ENCODE peak calls at places on chromosomes 3 and 15, in ten cellular contexts. One of them, this sample, is unnamed.

GRCh38 chr3:15081960-15082664 is 16.8 kb downstream of the RBSN start:
- DNase-seq in colonic mucosa: no peak
- DNase-seq in transverse colon: no peak
- DNase-seq in SK-N-SH: no peak
- DNase-seq in MM.1S: no peak
- DNase-seq in HFF-Myc: no peak
- DNase-seq in fibroblast of mammary gland: peak; percentile 75
- DNase-seq in progenitor cell of endocrine pancreas: no peak
- DNase-seq in foreskin fibroblast: peak; percentile 73
- DNase-seq in endothelial cell: no peak
- DNase-seq in this sample: no peak

GRCh38 chr15:83973816-83974215 is 261.8 kb upstream of the GOLGA6L4 start:
- DNase-seq in colonic mucosa: no peak
- DNase-seq in transverse colon: no peak
- DNase-seq in SK-N-SH: peak; percentile 20
- DNase-seq in MM.1S: no peak
- DNase-seq in HFF-Myc: no peak
- DNase-seq in fibroblast of mammary gland: peak; percentile 17
- DNase-seq in progenitor cell of endocrine pancreas: no peak
- DNase-seq in foreskin fibroblast: peak; percentile 1
- DNase-seq in endothelial cell: no peak
- DNase-seq in this sample: peak; percentile 39

GRCh38 chr15:78625621-78626280 is 5.0 kb upstream of the CHRNA3 start:
- DNase-seq in colonic mucosa: no peak
- DNase-seq in transverse colon: no peak
- DNase-seq in SK-N-SH: peak; percentile 66
- DNase-seq in MM.1S: no peak
- DNase-seq in HFF-Myc: no peak
- DNase-seq in fibroblast of mammary gland: no peak
- DNase-seq in progenitor cell of endocrine pancreas: no peak
- DNase-seq in foreskin fibroblast: no peak
- DNase-seq in endothelial cell: no peak
- DNase-seq in this sample: no peak

GRCh38 chr3:7190094-7190493 is 329.2 kb downstream of the GRM7 start:
- DNase-seq in colonic mucosa: no peak
- DNase-seq in transverse colon: no peak
- DNase-seq in SK-N-SH: no peak
- DNase-seq in MM.1S: no peak
- DNase-seq in HFF-Myc: no peak
- DNase-seq in fibroblast of mammary gland: no peak
- DNase-seq in progenitor cell of endocrine pancreas: no peak
- DNase-seq in foreskin fibroblast: no peak
- DNase-seq in endothelial cell: no peak
- DNase-seq in this sample: no peak

GRCh38 chr15:72511536-72511935 is 37.4 kb downstream of the ARIH1 start:
- DNase-seq in colonic mucosa: no peak
- DNase-seq in transverse colon: no peak
- DNase-seq in SK-N-SH: no peak
- DNase-seq in MM.1S: no peak
- DNase-seq in HFF-Myc: no peak
- DNase-seq in fibroblast of mammary gland: peak; percentile 57
- DNase-seq in progenitor cell of endocrine pancreas: no peak
- DNase-seq in foreskin fibroblast: peak; percentile 53
- DNase-seq in endothelial cell: no peak
- DNase-seq in this sample: no peak

GRCh38 chr15:65690778-65691177 is 69.0 kb downstream of the SLC24A1 start:
- DNase-seq in colonic mucosa: no peak
- DNase-seq in transverse colon: no peak
- DNase-seq in SK-N-SH: no peak
- DNase-seq in MM.1S: no peak
- DNase-seq in HFF-Myc: no peak
- DNase-seq in fibroblast of mammary gland: peak; percentile 43
- DNase-seq in progenitor cell of endocrine pancreas: no peak
- DNase-seq in foreskin fibroblast: no peak
- DNase-seq in endothelial cell: no peak
- DNase-seq in this sample: no peak

GRCh38 chr3:14273886-14274517 is 95.4 kb downstream of the LSM3 start:
- DNase-seq in colonic mucosa: no peak
- DNase-seq in transverse colon: no peak
- DNase-seq in SK-N-SH: no peak
- DNase-seq in MM.1S: no peak
- DNase-seq in HFF-Myc: no peak
- DNase-seq in fibroblast of mammary gland: no peak
- DNase-seq in progenitor cell of endocrine pancreas: no peak
- DNase-seq in foreskin fibroblast: no peak
- DNase-seq in endothelial cell: no peak
- DNase-seq in this sample: no peak

GRCh38 chr3:82715091-82715856 is 953.8 kb upstream of the GBE1 start:
- DNase-seq in colonic mucosa: no peak
- DNase-seq in transverse colon: no peak
- DNase-seq in SK-N-SH: no peak
- DNase-seq in MM.1S: no peak
- DNase-seq in HFF-Myc: no peak
- DNase-seq in fibroblast of mammary gland: no peak
- DNase-seq in progenitor cell of endocrine pancreas: no peak
- DNase-seq in foreskin fibroblast: no peak
- DNase-seq in endothelial cell: no peak
- DNase-seq in this sample: no peak

GRCh38 chr3:196868297-196868661 is 559 bp downstream of the SENP5 start:
- DNase-seq in colonic mucosa: peak; percentile 28
- DNase-seq in transverse colon: peak; percentile 17
- DNase-seq in SK-N-SH: peak; percentile 60
- DNase-seq in MM.1S: peak; percentile 33
- DNase-seq in HFF-Myc: no peak
- DNase-seq in fibroblast of mammary gland: peak; percentile 13
- DNase-seq in progenitor cell of endocrine pancreas: peak; percentile 24
- DNase-seq in foreskin fibroblast: peak; percentile 25
- DNase-seq in endothelial cell: peak; percentile 57
- DNase-seq in this sample: peak; percentile 36

GRCh38 chr15:80804970-80805495 is 25.9 kb downstream of the CEMIP start:
- DNase-seq in colonic mucosa: peak; percentile 38
- DNase-seq in transverse colon: no peak
- DNase-seq in SK-N-SH: no peak
- DNase-seq in MM.1S: no peak
- DNase-seq in HFF-Myc: no peak
- DNase-seq in fibroblast of mammary gland: no peak
- DNase-seq in progenitor cell of endocrine pancreas: no peak
- DNase-seq in foreskin fibroblast: no peak
- DNase-seq in endothelial cell: no peak
- DNase-seq in this sample: no peak

GRCh38 chr3:142888099-142888483 is 792 bp downstream of the PCOLCE2 start:
- DNase-seq in colonic mucosa: no peak
- DNase-seq in transverse colon: no peak
- DNase-seq in SK-N-SH: peak; percentile 57
- DNase-seq in MM.1S: no peak
- DNase-seq in HFF-Myc: no peak
- DNase-seq in fibroblast of mammary gland: peak; percentile 66
- DNase-seq in progenitor cell of endocrine pancreas: no peak
- DNase-seq in foreskin fibroblast: peak; percentile 46
- DNase-seq in endothelial cell: peak; percentile 26
- DNase-seq in this sample: no peak

GRCh38 chr15:101503296-101503599 is 13.7 kb upstream of the PCSK6 start:
- DNase-seq in colonic mucosa: no peak
- DNase-seq in transverse colon: no peak
- DNase-seq in SK-N-SH: no peak
- DNase-seq in MM.1S: no peak
- DNase-seq in HFF-Myc: no peak
- DNase-seq in fibroblast of mammary gland: no peak
- DNase-seq in progenitor cell of endocrine pancreas: no peak
- DNase-seq in foreskin fibroblast: no peak
- DNase-seq in endothelial cell: no peak
- DNase-seq in this sample: no peak

GRCh38 chr15:48922046-48922445 is 41.7 kb downstream of the SHC4 start:
- DNase-seq in colonic mucosa: no peak
- DNase-seq in transverse colon: no peak
- DNase-seq in SK-N-SH: no peak
- DNase-seq in MM.1S: no peak
- DNase-seq in HFF-Myc: no peak
- DNase-seq in fibroblast of mammary gland: no peak
- DNase-seq in progenitor cell of endocrine pancreas: no peak
- DNase-seq in foreskin fibroblast: no peak
- DNase-seq in endothelial cell: no peak
- DNase-seq in this sample: no peak

GRCh38 chr3:182921665-182922355 is 58.5 kb downstream of the DCUN1D1 start:
- DNase-seq in colonic mucosa: no peak
- DNase-seq in transverse colon: no peak
- DNase-seq in SK-N-SH: no peak
- DNase-seq in MM.1S: no peak
- DNase-seq in HFF-Myc: no peak
- DNase-seq in fibroblast of mammary gland: no peak
- DNase-seq in progenitor cell of endocrine pancreas: no peak
- DNase-seq in foreskin fibroblast: peak; percentile 53
- DNase-seq in endothelial cell: no peak
- DNase-seq in this sample: no peak

GRCh38 chr3:52526151-52526561 is 7.5 kb downstream of the NT5DC2 start:
- DNase-seq in colonic mucosa: no peak
- DNase-seq in transverse colon: no peak
- DNase-seq in SK-N-SH: peak; percentile 23
- DNase-seq in MM.1S: no peak
- DNase-seq in HFF-Myc: no peak
- DNase-seq in fibroblast of mammary gland: no peak
- DNase-seq in progenitor cell of endocrine pancreas: no peak
- DNase-seq in foreskin fibroblast: no peak
- DNase-seq in endothelial cell: no peak
- DNase-seq in this sample: no peak

GRCh38 chr15:67066041-67067021 is 929 bp downstream of the SMAD3 start:
- DNase-seq in colonic mucosa: peak; percentile 47
- DNase-seq in transverse colon: no peak
- DNase-seq in SK-N-SH: peak; percentile 65
- DNase-seq in MM.1S: no peak
- DNase-seq in HFF-Myc: no peak
- DNase-seq in fibroblast of mammary gland: no peak
- DNase-seq in progenitor cell of endocrine pancreas: peak; percentile 22
- DNase-seq in foreskin fibroblast: peak; percentile 52
- DNase-seq in endothelial cell: peak; percentile 31
- DNase-seq in this sample: peak; percentile 54

GRCh38 chr3:143895805-143896204 is 47.5 kb upstream of the SLC9A9 start:
- DNase-seq in colonic mucosa: no peak
- DNase-seq in transverse colon: no peak
- DNase-seq in SK-N-SH: no peak
- DNase-seq in MM.1S: peak; percentile 36
- DNase-seq in HFF-Myc: no peak
- DNase-seq in fibroblast of mammary gland: peak; percentile 17
- DNase-seq in progenitor cell of endocrine pancreas: no peak
- DNase-seq in foreskin fibroblast: peak; percentile 32
- DNase-seq in endothelial cell: no peak
- DNase-seq in this sample: no peak

GRCh38 chr15:39746176-39746575 is 36.5 kb downstream of the FSIP1 start:
- DNase-seq in colonic mucosa: no peak
- DNase-seq in transverse colon: no peak
- DNase-seq in SK-N-SH: no peak
- DNase-seq in MM.1S: no peak
- DNase-seq in HFF-Myc: no peak
- DNase-seq in fibroblast of mammary gland: peak; percentile 44
- DNase-seq in progenitor cell of endocrine pancreas: no peak
- DNase-seq in foreskin fibroblast: peak; percentile 33
- DNase-seq in endothelial cell: no peak
- DNase-seq in this sample: no peak

GRCh38 chr15:29364429-29365078 is 94.9 kb upstream of the NSMCE3 start:
- DNase-seq in colonic mucosa: no peak
- DNase-seq in transverse colon: no peak
- DNase-seq in SK-N-SH: no peak
- DNase-seq in MM.1S: no peak
- DNase-seq in HFF-Myc: peak; percentile 9
- DNase-seq in fibroblast of mammary gland: peak; percentile 57
- DNase-seq in progenitor cell of endocrine pancreas: no peak
- DNase-seq in foreskin fibroblast: peak; percentile 58
- DNase-seq in endothelial cell: no peak
- DNase-seq in this sample: no peak

GRCh38 chr15:73947651-73948050 is 21.4 kb downstream of the LOXL1 start:
- DNase-seq in colonic mucosa: no peak
- DNase-seq in transverse colon: no peak
- DNase-seq in SK-N-SH: no peak
- DNase-seq in MM.1S: no peak
- DNase-seq in HFF-Myc: no peak
- DNase-seq in fibroblast of mammary gland: no peak
- DNase-seq in progenitor cell of endocrine pancreas: no peak
- DNase-seq in foreskin fibroblast: no peak
- DNase-seq in endothelial cell: no peak
- DNase-seq in this sample: no peak
- TF ChIP-seq CTCF in colonic mucosa: no peak
- TF ChIP-seq CTCF in transverse colon: no peak
- TF ChIP-seq CTCF in SK-N-SH: no peak
- TF ChIP-seq CTCF in MM.1S: no peak
- TF ChIP-seq CTCF in HFF-Myc: no peak
- TF ChIP-seq CTCF in fibroblast of mammary gland: no peak
- TF ChIP-seq CTCF in progenitor cell of endocrine pancreas: no peak
- TF ChIP-seq CTCF in foreskin fibroblast: no peak
- TF ChIP-seq CTCF in endothelial cell: no peak
- TF ChIP-seq CTCF in this sample: no peak

DNA sequence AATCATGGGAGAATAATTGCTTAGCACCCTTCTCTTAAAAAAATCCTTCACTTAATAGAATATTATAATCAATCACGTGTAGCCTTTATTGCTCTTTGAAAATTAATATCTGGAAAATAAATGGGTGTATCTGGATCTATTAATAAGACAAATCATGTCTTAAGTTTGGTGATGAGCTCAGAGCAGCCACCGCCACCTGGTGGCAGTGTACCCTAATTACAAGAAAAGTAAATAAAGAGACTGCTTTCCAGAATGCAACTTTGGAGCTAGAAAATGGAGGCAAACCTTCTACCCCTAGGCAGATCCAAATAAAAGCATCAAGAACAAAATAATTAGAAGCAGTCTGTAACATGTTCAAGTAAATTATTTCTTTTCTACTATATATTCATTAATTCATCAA is 43.5 kb downstream of the EPHB1 start:
- DNase-seq in colonic mucosa: no peak
- DNase-seq in transverse colon: no peak
- DNase-seq in SK-N-SH: no peak
- DNase-seq in MM.1S: peak; percentile 36
- DNase-seq in HFF-Myc: no peak
- DNase-seq in fibroblast of mammary gland: peak; percentile 6
- DNase-seq in progenitor cell of endocrine pancreas: no peak
- DNase-seq in foreskin fibroblast: no peak
- DNase-seq in endothelial cell: no peak
- DNase-seq in this sample: no peak
- TF ChIP-seq CTCF in colonic mucosa: peak; percentile 19
- TF ChIP-seq CTCF in transverse colon: no peak
- TF ChIP-seq CTCF in SK-N-SH: peak; percentile 38
- TF ChIP-seq CTCF in MM.1S: peak; percentile 58
- TF ChIP-seq CTCF in HFF-Myc: peak; percentile 38
- TF ChIP-seq CTCF in fibroblast of mammary gland: peak; percentile 38
- TF ChIP-seq CTCF in progenitor cell of endocrine pancreas: peak; percentile 46
- TF ChIP-seq CTCF in foreskin fibroblast: peak; percentile 23
- TF ChIP-seq CTCF in endothelial cell: peak; percentile 78
- TF ChIP-seq CTCF in this sample: peak; percentile 7

GRCh38 chr3:12830785-12831581 is 10.4 kb downstream of the RPL32 start:
- DNase-seq in colonic mucosa: no peak
- DNase-seq in transverse colon: no peak
- DNase-seq in SK-N-SH: no peak
- DNase-seq in MM.1S: no peak
- DNase-seq in HFF-Myc: no peak
- DNase-seq in fibroblast of mammary gland: no peak
- DNase-seq in progenitor cell of endocrine pancreas: no peak
- DNase-seq in foreskin fibroblast: peak; percentile 43
- DNase-seq in endothelial cell: no peak
- DNase-seq in this sample: no peak
- TF ChIP-seq CTCF in colonic mucosa: no peak
- TF ChIP-seq CTCF in transverse colon: no peak
- TF ChIP-seq CTCF in SK-N-SH: peak; percentile 23
- TF ChIP-seq CTCF in MM.1S: peak; percentile 18
- TF ChIP-seq CTCF in HFF-Myc: no peak
- TF ChIP-seq CTCF in fibroblast of mammary gland: peak; percentile 25
- TF ChIP-seq CTCF in progenitor cell of endocrine pancreas: no peak
- TF ChIP-seq CTCF in foreskin fibroblast: peak; percentile 4
- TF ChIP-seq CTCF in endothelial cell: peak; percentile 51
- TF ChIP-seq CTCF in this sample: no peak

GRCh38 chr15:55196458-55197361 is at the start of gene RSL24D1:
- DNase-seq in colonic mucosa: peak; percentile 96
- DNase-seq in transverse colon: peak; percentile 97
- DNase-seq in SK-N-SH: peak; percentile 90
- DNase-seq in MM.1S: peak; percentile 99
- DNase-seq in HFF-Myc: peak; percentile 95
- DNase-seq in fibroblast of mammary gland: peak; percentile 99
- DNase-seq in progenitor cell of endocrine pancreas: peak; percentile 84
- DNase-seq in foreskin fibroblast: peak; percentile 99
- DNase-seq in endothelial cell: peak; percentile 92
- DNase-seq in this sample: peak; percentile 88
- TF ChIP-seq CTCF in colonic mucosa: no peak
- TF ChIP-seq CTCF in transverse colon: peak; percentile 24
- TF ChIP-seq CTCF in SK-N-SH: peak; percentile 50
- TF ChIP-seq CTCF in MM.1S: peak; percentile 56
- TF ChIP-seq CTCF in HFF-Myc: peak; percentile 13
- TF ChIP-seq CTCF in fibroblast of mammary gland: peak; percentile 38
- TF ChIP-seq CTCF in progenitor cell of endocrine pancreas: peak; percentile 56
- TF ChIP-seq CTCF in foreskin fibroblast: peak; percentile 32
- TF ChIP-seq CTCF in endothelial cell: peak; percentile 13
- TF ChIP-seq CTCF in this sample: peak; percentile 30